ENCODE peak calls at places on chromosomes 11 and 22, in four cellular contexts. Y, L, D and U are unnamed samples.

GRCh38 chr11:22703040-22703439 is 36.6 kb downstream of the GAS2 start:
- DNase-seq in D (peak), Y (peak), L (no peak), U (no peak)

GRCh38 chr11:112185883-112186282 is 10.6 kb downstream of the BCO2 start:
- DNase-seq in D (no peak), L (no peak), Y (no peak), U (no peak)

GRCh38 chr11:47620836-47621378 is 21.5 kb downstream of the MTCH2 start:
- DNase-seq in D (no peak), L (no peak), Y (no peak), U (no peak)

GRCh38 chr22:19884161-19884953 is 29.7 kb upstream of the GNB1L start:
- DNase-seq in D (no peak), L (no peak), Y (no peak), U (no peak)

GRCh38 chr11:128948583-128948982 is 5.9 kb upstream of the TP53AIP1 start:
- DNase-seq in D (no peak), Y (peak), L (no peak), U (no peak)

GRCh38 chr22:17748555-17749353 is 25.5 kb downstream of the BID start:
- DNase-seq in Y (no peak), L (no peak), D (no peak), U (peak)

GRCh38 chr11:100640646-100641045 is 46.4 kb upstream of the ARHGAP42 start:
- DNase-seq in D (no peak), Y (no peak), L (no peak), U (no peak)

GRCh38 chr11:71298761-71299181 is 46.4 kb upstream of the SHANK2 start:
- DNase-seq in L (no peak), D (no peak), Y (no peak), U (no peak)

GRCh38 chr11:10308208-10308954 is 3.5 kb downstream of the ADM start:
- DNase-seq in D (peak), L (no peak), Y (no peak), U (no peak)

GRCh38 chr11:31957674-31958073 is 133.2 kb upstream of the RCN1 start:
- DNase-seq in L (no peak), D (no peak), Y (no peak), U (no peak)

GRCh38 chr22:35376728-35377472 is 4.0 kb upstream of the HMOX1 start:
- DNase-seq in Y (peak), L (no peak), D (peak), U (peak)

GRCh38 chr11:44726278-44727113 is at the start of gene TSPAN18:
- DNase-seq in L (peak), D (no peak), Y (no peak), U (no peak)

GRCh38 chr11:2578006-2578933 is 121.5 kb downstream of the KCNQ1OT1 start:
- DNase-seq in L (no peak), Y (no peak), D (no peak), U (no peak)

GRCh38 chr22:48333323-48333763 is 1494.3 kb downstream of the BRD1 start:
- DNase-seq in Y (no peak), L (no peak), D (no peak), U (no peak)

GRCh38 chr22:28947125-28947524 is 63.8 kb downstream of the ZNRF3 start:
- DNase-seq in L (no peak), D (no peak), Y (no peak), U (no peak)

GRCh38 chr11:116660011-116660410 is 112.8 kb downstream of the BUD13 start:
- DNase-seq in L (no peak), Y (no peak), D (no peak), U (no peak)

GRCh38 chr11:2689551-2690260 is 10.1 kb downstream of the KCNQ1OT1 start:
- DNase-seq in Y (no peak), D (no peak), L (no peak), U (no peak)

GRCh38 chr11:94171693-94172440 is 43.2 kb downstream of the PANX1 start:
- DNase-seq in D (peak), L (no peak), Y (peak), U (peak)

GRCh38 chr11:68890490-68891231 is 13.0 kb downstream of the MRPL21 start:
- DNase-seq in Y (no peak), L (no peak), D (no peak), U (peak)